ENCODE peak calls at places on chromosomes 16 and 17, in five cellular contexts. One of them, this sample, is unnamed.

GRCh38 chr17:11278984-11279270 is 37.9 kb downstream of the SHISA6 start:
- DNase-seq in nephron progenitor cell: no peak
- DNase-seq in fibroblast of mammary gland: no peak
- DNase-seq in heart left ventricle: no peak
- DNase-seq in breast epithelium: no peak
- DNase-seq in this sample: no peak

GRCh38 chr17:27944546-27945332 is 51.6 kb upstream of the LYRM9 start:
- DNase-seq in nephron progenitor cell: no peak
- DNase-seq in fibroblast of mammary gland: no peak
- DNase-seq in heart left ventricle: no peak
- DNase-seq in breast epithelium: no peak
- DNase-seq in this sample: no peak

GRCh38 chr16:16062023-16062932 is 112.9 kb downstream of the ABCC1 start:
- DNase-seq in nephron progenitor cell: no peak
- DNase-seq in fibroblast of mammary gland: no peak
- DNase-seq in heart left ventricle: peak; percentile 46
- DNase-seq in breast epithelium: no peak
- DNase-seq in this sample: no peak

GRCh38 chr16:78258651-78259050 is 159.2 kb downstream of the WWOX start:
- DNase-seq in nephron progenitor cell: no peak
- DNase-seq in fibroblast of mammary gland: no peak
- DNase-seq in heart left ventricle: no peak
- DNase-seq in breast epithelium: no peak
- DNase-seq in this sample: no peak

GRCh38 chr16:22664561-22664997 is 149.4 kb upstream of the HS3ST2 start:
- DNase-seq in nephron progenitor cell: no peak
- DNase-seq in fibroblast of mammary gland: no peak
- DNase-seq in heart left ventricle: no peak
- DNase-seq in breast epithelium: no peak
- DNase-seq in this sample: no peak

GRCh38 chr16:8936421-8936820 is 27.3 kb downstream of the USP7 start:
- DNase-seq in nephron progenitor cell: peak; percentile 41
- DNase-seq in fibroblast of mammary gland: peak; percentile 54
- DNase-seq in heart left ventricle: no peak
- DNase-seq in breast epithelium: no peak
- DNase-seq in this sample: no peak

GRCh38 chr17:82396601-82397435 is 21.3 kb upstream of the HEXD start:
- DNase-seq in nephron progenitor cell: no peak
- DNase-seq in fibroblast of mammary gland: peak; percentile 100
- DNase-seq in heart left ventricle: peak; percentile 56
- DNase-seq in breast epithelium: no peak
- DNase-seq in this sample: no peak

GRCh38 chr17:66459811-66460270 is 157.4 kb downstream of the PRKCA start:
- DNase-seq in nephron progenitor cell: no peak
- DNase-seq in fibroblast of mammary gland: peak; percentile 99
- DNase-seq in heart left ventricle: peak; percentile 69
- DNase-seq in breast epithelium: no peak
- DNase-seq in this sample: no peak

GRCh38 chr17:50731575-50732460 is 12.4 kb downstream of the LUC7L3 start:
- DNase-seq in nephron progenitor cell: no peak
- DNase-seq in fibroblast of mammary gland: no peak
- DNase-seq in heart left ventricle: no peak
- DNase-seq in breast epithelium: no peak
- DNase-seq in this sample: no peak

GRCh38 chr16:68232335-68232734 is 3.6 kb downstream of the ESRP2 start:
- DNase-seq in nephron progenitor cell: no peak
- DNase-seq in fibroblast of mammary gland: no peak
- DNase-seq in heart left ventricle: no peak
- DNase-seq in breast epithelium: no peak
- DNase-seq in this sample: no peak

GRCh38 chr16:62068747-62069146 is 32.5 kb upstream of the CDH8 start:
- DNase-seq in nephron progenitor cell: no peak
- DNase-seq in fibroblast of mammary gland: no peak
- DNase-seq in heart left ventricle: no peak
- DNase-seq in breast epithelium: no peak
- DNase-seq in this sample: no peak

GRCh38 chr16:11349599-11350276 is 4.5 kb downstream of the RMI2 start:
- DNase-seq in nephron progenitor cell: no peak
- DNase-seq in fibroblast of mammary gland: peak; percentile 86
- DNase-seq in heart left ventricle: peak; percentile 48
- DNase-seq in breast epithelium: peak; percentile 71
- DNase-seq in this sample: no peak

GRCh38 chr17:17728550-17729251 is 47.4 kb downstream of the RAI1 start:
- DNase-seq in nephron progenitor cell: no peak
- DNase-seq in fibroblast of mammary gland: no peak
- DNase-seq in heart left ventricle: no peak
- DNase-seq in breast epithelium: no peak
- DNase-seq in this sample: no peak

GRCh38 chr17:17077861-17078732 is 35.8 kb downstream of the MPRIP start:
- DNase-seq in nephron progenitor cell: no peak
- DNase-seq in fibroblast of mammary gland: no peak
- DNase-seq in heart left ventricle: no peak
- DNase-seq in breast epithelium: no peak
- DNase-seq in this sample: no peak

GRCh38 chr16:57352636-57353047 is 5.9 kb upstream of the CCL22 start:
- DNase-seq in nephron progenitor cell: no peak
- DNase-seq in fibroblast of mammary gland: no peak
- DNase-seq in heart left ventricle: no peak
- DNase-seq in breast epithelium: no peak
- DNase-seq in this sample: no peak

GRCh38 chr16:2511128-2511785 is 2.5 kb upstream of the ATP6V0C start:
- DNase-seq in nephron progenitor cell: peak; percentile 51
- DNase-seq in fibroblast of mammary gland: peak; percentile 78
- DNase-seq in heart left ventricle: no peak
- DNase-seq in breast epithelium: no peak
- DNase-seq in this sample: no peak

GRCh38 chr17:7611635-7612293 is 2.9 kb downstream of the FXR2 start:
- DNase-seq in nephron progenitor cell: no peak
- DNase-seq in fibroblast of mammary gland: no peak
- DNase-seq in heart left ventricle: no peak
- DNase-seq in breast epithelium: no peak
- DNase-seq in this sample: no peak

GRCh38 chr17:2043785-2044184 is 2.0 kb downstream of the OVCA2 start:
- DNase-seq in nephron progenitor cell: no peak
- DNase-seq in fibroblast of mammary gland: peak; percentile 82
- DNase-seq in heart left ventricle: no peak
- DNase-seq in breast epithelium: no peak
- DNase-seq in this sample: no peak

GRCh38 chr17:59972778-59973177 is 8.2 kb upstream of the RNFT1 start:
- DNase-seq in nephron progenitor cell: no peak
- DNase-seq in fibroblast of mammary gland: peak; percentile 28
- DNase-seq in heart left ventricle: no peak
- DNase-seq in breast epithelium: no peak
- DNase-seq in this sample: no peak

GRCh38 chr16:24052466-24053324 is 203.4 kb upstream of the CACNG3 start:
- DNase-seq in nephron progenitor cell: no peak
- DNase-seq in fibroblast of mammary gland: no peak
- DNase-seq in heart left ventricle: no peak
- DNase-seq in breast epithelium: no peak
- DNase-seq in this sample: no peak

GRCh38 chr17:4072487-4073157 is 70.2 kb downstream of the ZZEF1 start:
- DNase-seq in nephron progenitor cell: no peak
- DNase-seq in fibroblast of mammary gland: peak; percentile 51
- DNase-seq in heart left ventricle: no peak
- DNase-seq in breast epithelium: no peak
- DNase-seq in this sample: no peak

GRCh38 chr17:81458628-81459027 is 54.0 kb downstream of the ACTG1 start:
- DNase-seq in nephron progenitor cell: no peak
- DNase-seq in fibroblast of mammary gland: no peak
- DNase-seq in heart left ventricle: no peak
- DNase-seq in breast epithelium: no peak
- DNase-seq in this sample: no peak

GRCh38 chr17:63595132-63595531 is 5.6 kb upstream of the TACO1 start:
- DNase-seq in nephron progenitor cell: no peak
- DNase-seq in fibroblast of mammary gland: no peak
- DNase-seq in heart left ventricle: no peak
- DNase-seq in breast epithelium: no peak
- DNase-seq in this sample: no peak

GRCh38 chr16:63702981-63703590 is 1418.8 kb downstream of the CDH11 start:
- DNase-seq in nephron progenitor cell: no peak
- DNase-seq in fibroblast of mammary gland: no peak
- DNase-seq in heart left ventricle: no peak
- DNase-seq in breast epithelium: no peak
- DNase-seq in this sample: no peak

GRCh38 chr16:56542039-56542438 is 22.2 kb upstream of the BBS2 start:
- DNase-seq in nephron progenitor cell: no peak
- DNase-seq in fibroblast of mammary gland: no peak
- DNase-seq in heart left ventricle: no peak
- DNase-seq in breast epithelium: no peak
- DNase-seq in this sample: no peak

GRCh38 chr16:80231118-80231515 is 309.7 kb upstream of the DYNLRB2 start:
- DNase-seq in nephron progenitor cell: no peak
- DNase-seq in fibroblast of mammary gland: peak; percentile 15
- DNase-seq in heart left ventricle: no peak
- DNase-seq in breast epithelium: no peak
- DNase-seq in this sample: no peak

DNA sequence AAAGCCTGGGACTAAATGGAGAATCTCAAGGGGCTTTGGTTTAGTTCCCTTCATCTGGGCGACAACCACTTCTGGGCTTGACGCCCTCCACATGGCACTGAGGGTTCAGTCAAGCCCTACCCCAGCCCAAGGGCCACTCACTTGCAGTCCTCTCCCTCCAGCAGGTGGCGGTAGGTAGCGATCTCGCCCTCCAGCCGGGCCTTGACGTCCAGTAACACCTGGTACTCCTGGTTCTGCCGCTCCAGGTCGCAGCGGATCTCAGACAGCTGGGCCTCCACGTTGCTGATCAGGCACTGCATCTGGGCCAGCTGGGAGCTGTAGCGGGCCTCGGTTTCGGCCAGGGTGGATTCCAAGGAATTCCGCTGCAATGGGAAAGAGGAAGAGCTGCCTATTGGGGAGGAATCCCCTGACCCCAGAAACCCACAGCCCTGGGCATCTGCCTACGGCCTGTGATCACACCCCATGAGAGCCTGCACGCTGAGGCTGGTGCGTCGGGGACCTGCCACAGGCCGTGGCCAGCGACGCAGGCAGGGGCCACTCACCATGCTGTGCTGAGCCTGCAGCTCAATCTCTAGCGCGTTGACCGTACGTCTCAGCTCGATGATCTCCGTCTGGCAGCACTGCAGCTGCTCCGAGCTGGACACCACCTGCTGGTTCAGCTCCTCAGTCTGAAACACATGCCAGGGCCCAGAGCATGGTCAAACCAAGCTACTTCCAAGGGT is 2.7 kb downstream of the KRT36 start:
- DNase-seq in nephron progenitor cell: peak; percentile 52
- DNase-seq in fibroblast of mammary gland: no peak
- DNase-seq in heart left ventricle: no peak
- DNase-seq in breast epithelium: no peak
- DNase-seq in this sample: no peak
- TF ChIP-seq CTCF in nephron progenitor cell: peak; percentile 28
- TF ChIP-seq CTCF in fibroblast of mammary gland: peak; percentile 44
- TF ChIP-seq CTCF in heart left ventricle: no peak
- TF ChIP-seq CTCF in breast epithelium: no peak
- TF ChIP-seq CTCF in this sample: no peak

GRCh38 chr17:78000351-78000750 is 41.8 kb downstream of the TNRC6C start:
- DNase-seq in nephron progenitor cell: no peak
- DNase-seq in fibroblast of mammary gland: peak; percentile 13
- DNase-seq in heart left ventricle: no peak
- DNase-seq in breast epithelium: no peak
- DNase-seq in this sample: no peak

GRCh38 chr17:77999413-78000173 is 41.1 kb downstream of the TNRC6C start:
- DNase-seq in nephron progenitor cell: no peak
- DNase-seq in fibroblast of mammary gland: peak; percentile 35
- DNase-seq in heart left ventricle: no peak
- DNase-seq in breast epithelium: no peak
- DNase-seq in this sample: no peak

GRCh38 chr17:78001612-78002011 is 43.1 kb downstream of the TNRC6C start:
- DNase-seq in nephron progenitor cell: no peak
- DNase-seq in fibroblast of mammary gland: no peak
- DNase-seq in heart left ventricle: no peak
- DNase-seq in breast epithelium: no peak
- DNase-seq in this sample: no peak

GRCh38 chr17:78002166-78002565 is 43.7 kb downstream of the TNRC6C start:
- DNase-seq in nephron progenitor cell: no peak
- DNase-seq in fibroblast of mammary gland: no peak
- DNase-seq in heart left ventricle: no peak
- DNase-seq in breast epithelium: no peak
- DNase-seq in this sample: no peak

DNA sequence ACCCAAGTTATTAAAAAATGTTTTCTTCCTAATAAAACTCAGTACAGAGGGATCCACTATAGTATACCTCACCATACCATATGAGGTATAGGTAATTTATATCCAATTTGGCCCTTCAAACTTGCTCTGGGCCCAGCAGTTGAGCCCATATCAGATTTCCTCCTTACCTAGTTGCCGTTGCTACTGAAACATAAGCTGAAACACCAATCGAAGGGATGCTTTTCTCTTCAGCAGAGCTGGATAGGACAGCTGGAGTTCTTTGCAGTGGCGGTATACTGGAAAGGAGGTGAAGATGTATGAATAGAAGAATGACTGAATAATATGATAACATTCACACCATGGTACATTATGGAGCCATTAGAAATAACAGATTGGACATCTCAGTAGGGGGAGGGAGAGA is 42.7 kb downstream of the TNRC6C start:
- DNase-seq in nephron progenitor cell: no peak
- DNase-seq in fibroblast of mammary gland: no peak
- DNase-seq in heart left ventricle: no peak
- DNase-seq in breast epithelium: no peak
- DNase-seq in this sample: no peak
- TF ChIP-seq CTCF in nephron progenitor cell: no peak
- TF ChIP-seq CTCF in fibroblast of mammary gland: no peak
- TF ChIP-seq CTCF in heart left ventricle: no peak
- TF ChIP-seq CTCF in breast epithelium: no peak
- TF ChIP-seq CTCF in this sample: no peak

DNA sequence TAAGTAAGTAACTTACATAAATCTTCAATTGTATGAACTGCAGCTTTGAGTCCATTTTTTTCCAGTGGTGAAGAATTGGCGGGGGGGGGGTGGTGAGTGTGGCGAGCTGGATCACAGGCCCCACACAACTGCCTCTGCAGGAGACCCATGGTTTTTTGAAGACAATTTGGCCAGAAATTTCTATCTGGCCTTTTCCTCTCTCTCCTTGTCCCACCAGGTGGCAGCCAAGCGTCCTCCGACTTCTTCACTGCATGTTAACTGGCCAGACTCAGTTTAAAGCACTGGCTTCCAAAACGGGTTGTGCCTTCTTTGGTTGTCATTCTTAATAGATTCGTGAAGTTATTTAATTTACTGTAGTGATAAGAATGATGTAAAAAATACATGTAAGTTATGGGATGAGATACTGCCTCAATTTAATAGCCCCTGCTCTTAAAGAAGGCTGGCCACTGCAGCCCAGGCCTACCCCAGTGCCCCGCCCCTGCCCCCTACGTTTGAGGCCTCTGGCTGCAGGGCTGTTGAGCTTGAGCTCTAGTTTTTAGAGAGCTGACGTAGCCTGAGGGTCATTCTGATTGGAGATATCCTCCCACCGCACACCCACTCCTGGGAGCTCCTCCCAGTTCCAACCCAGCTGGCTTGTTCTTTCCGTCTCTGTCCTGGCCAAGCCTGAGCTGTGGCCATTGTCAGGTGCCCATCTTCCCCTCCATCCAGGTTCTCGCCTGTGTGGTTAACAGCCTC is 36.4 kb downstream of the AKAP1 start:
- DNase-seq in nephron progenitor cell: peak; percentile 66
- DNase-seq in fibroblast of mammary gland: peak; percentile 35
- DNase-seq in heart left ventricle: no peak
- DNase-seq in breast epithelium: no peak
- DNase-seq in this sample: no peak
- TF ChIP-seq CTCF in nephron progenitor cell: peak; percentile 62
- TF ChIP-seq CTCF in fibroblast of mammary gland: peak; percentile 55
- TF ChIP-seq CTCF in heart left ventricle: peak; percentile 36
- TF ChIP-seq CTCF in breast epithelium: peak; percentile 48
- TF ChIP-seq CTCF in this sample: no peak

GRCh38 chr17:76370261-76370993 is 14.0 kb upstream of the SPHK1 start:
- DNase-seq in nephron progenitor cell: no peak
- DNase-seq in fibroblast of mammary gland: peak; percentile 99
- DNase-seq in heart left ventricle: peak; percentile 92
- DNase-seq in breast epithelium: peak; percentile 87
- DNase-seq in this sample: no peak
- TF ChIP-seq CTCF in nephron progenitor cell: no peak
- TF ChIP-seq CTCF in fibroblast of mammary gland: peak; percentile 60
- TF ChIP-seq CTCF in heart left ventricle: peak; percentile 71
- TF ChIP-seq CTCF in breast epithelium: peak; percentile 60
- TF ChIP-seq CTCF in this sample: no peak

This sample was measured in activated B cell treated with CpG ODN at 0.5 μM for 24 hours.